ENCODE peak calls at places on chromosomes 7 and 10, in six cellular contexts. B, C, N, I, A and D are unnamed samples. For H3K4me1, the result is how much of the 10 kb centered on the place peaks cover.

GRCh38 chr7:143490719-143491306 is 13.1 kb downstream of the TAS2R41 start:
- DNase-seq in B (no peak), C (peak), N (no peak), I (no peak), A (peak), D (peak)

GRCh38 chr7:80450621-80451308 is 61.1 kb downstream of the GNAT3 start:
- DNase-seq in B (no peak), C (no peak), N (no peak), I (no peak), A (peak), D (no peak)

GRCh38 chr10:77925410-77925794 is 1.2 kb downstream of the DLG5 start:
- DNase-seq in B (no peak), C (no peak), N (no peak), I (peak), A (peak), D (no peak)

GRCh38 chr10:43408710-43409384 is at the start of gene HNRNPF:
- DNase-seq in B (peak), C (peak), N (peak), I (peak), A (peak), D (peak)

GRCh38 chr7:94064541-94065191 is 60.5 kb upstream of the BET1 start:
- DNase-seq in B (no peak), C (no peak), N (no peak), I (peak), A (peak), D (no peak)

GRCh38 chr10:77361426-77361825 is 276.2 kb downstream of the KCNMA1 start:
- DNase-seq in B (no peak), C (no peak), N (no peak), I (no peak), A (no peak), D (no peak)

GRCh38 chr10:77513783-77514331 is 123.8 kb downstream of the KCNMA1 start:
- DNase-seq in B (peak), C (peak), N (no peak), I (no peak), A (peak), D (no peak)

GRCh38 chr10:96833220-96834001 is 1.3 kb downstream of the LCOR start:
- DNase-seq in B (no peak), C (peak), N (peak), I (peak), A (no peak), D (peak)

GRCh38 chr10:12050528-12050927 is 7.9 kb upstream of the UPF2 start:
- DNase-seq in B (no peak), C (no peak), N (no peak), I (no peak), A (no peak), D (no peak)

GRCh38 chr10:117131390-117132327 is 6.4 kb downstream of the VAX1 start:
- DNase-seq in B (no peak), C (no peak), N (no peak), I (peak), A (no peak), D (no peak)

GRCh38 chr10:34356463-34356862 is 458.6 kb downstream of the PARD3 start:
- DNase-seq in B (no peak), C (no peak), N (no peak), I (no peak), A (no peak), D (no peak)

GRCh38 chr10:79203833-79204232 is 135.1 kb downstream of the ZMIZ1 start:
- DNase-seq in B (no peak), C (peak), N (no peak), I (no peak), A (no peak), D (no peak)

GRCh38 chr7:155203882-155204691 is 93.6 kb upstream of the INSIG1 start:
- DNase-seq in B (no peak), C (no peak), N (no peak), I (no peak), A (no peak), D (no peak)

GRCh38 chr7:25455649-25456251 is 227.5 kb upstream of the NPVF start:
- DNase-seq in B (no peak), C (no peak), N (no peak), I (no peak), A (no peak), D (no peak)

GRCh38 chr10:84213076-84213475 is 12.3 kb downstream of the LRIT2 start:
- DNase-seq in B (no peak), C (no peak), N (no peak), I (no peak), A (no peak), D (no peak)

GRCh38 chr7:63925626-63926460 is 72.8 kb upstream of the ZNF722 start:
- DNase-seq in B (no peak), C (peak), N (no peak), I (peak), A (peak), D (peak)

GRCh38 chr10:127275793-127276415 is 79.5 kb upstream of the INSYN2A start:
- DNase-seq in B (no peak), C (no peak), N (no peak), I (no peak), A (no peak), D (no peak)

GRCh38 chr7:71419546-71420337 is 287.8 kb downstream of the GALNT17 start:
- DNase-seq in B (no peak), C (no peak), N (no peak), I (no peak), A (no peak), D (no peak)

GRCh38 chr7:47332213-47332612 is 249.7 kb downstream of the TNS3 start:
- DNase-seq in B (no peak), C (no peak), N (no peak), I (no peak), A (no peak), D (no peak)

GRCh38 chr7:80588591-80588990 is 49.9 kb upstream of the CD36 start:
- DNase-seq in B (no peak), C (no peak), N (no peak), I (no peak), A (peak), D (no peak)

GRCh38 chr10:70715853-70716795 is 43.8 kb downstream of the ADAMTS14 start:
- DNase-seq in B (no peak), C (peak), N (no peak), I (peak), A (peak), D (no peak)

GRCh38 chr7:2943851-2944601 is 99.6 kb downstream of the CARD11 start:
- DNase-seq in B (peak), C (no peak), N (no peak), I (no peak), A (no peak), D (no peak)

GRCh38 chr10:128044961-128045832 is 81.0 kb downstream of the MKI67 start:
- DNase-seq in B (peak), C (no peak), N (no peak), I (no peak), A (no peak), D (no peak)

GRCh38 chr10:119652361-119652760 is 1.2 kb downstream of the BAG3 start:
- DNase-seq in B (no peak), C (no peak), N (no peak), I (peak), A (peak), D (no peak)

GRCh38 chr7:129951076-129952011 is 1.4 kb downstream of the UBE2H start:
- DNase-seq in B (no peak), C (peak), N (peak), I (peak), A (peak), D (no peak)

GRCh38 chr7:51223505-51223904 is 93.1 kb downstream of the COBL start:
- DNase-seq in B (no peak), C (no peak), N (no peak), I (no peak), A (no peak), D (no peak)

GRCh38 chr7:144854839-144855424 is 19.1 kb upstream of the TPK1 start:
- DNase-seq in B (no peak), C (no peak), N (peak), I (peak), A (peak), D (peak)

GRCh38 chr7:36300696-36301350 is 88.8 kb upstream of the ANLN start:
- DNase-seq in B (peak), C (no peak), N (no peak), I (no peak), A (peak), D (no peak)

GRCh38 chr10:37685741-37686683 is 171.4 kb downstream of the ZNF248 start:
- DNase-seq in B (no peak), C (no peak), N (no peak), I (no peak), A (no peak), D (no peak)

GRCh38 chr7:46393142-46393541 is 472.1 kb upstream of the IGFBP3 start:
- DNase-seq in B (no peak), C (no peak), N (no peak), I (no peak), A (no peak), D (no peak)

GRCh38 chr10:20634841-20635240 is 262.3 kb downstream of the NEBL start:
- DNase-seq in B (no peak), C (no peak), N (no peak), I (no peak), A (no peak), D (no peak)

GRCh38 chr10:100650693-100651092 is 94.7 kb upstream of the PAX2 start:
- DNase-seq in B (no peak), C (no peak), N (no peak), I (no peak), A (no peak), D (no peak)

GRCh38 chr10:100653957-100654834 is 91.2 kb upstream of the PAX2 start:
- DNase-seq in B (no peak), C (peak), N (no peak), I (peak), A (no peak), D (no peak)

GRCh38 chr10:100651916-100652315 is 93.5 kb upstream of the PAX2 start:
- DNase-seq in B (no peak), C (no peak), N (no peak), I (no peak), A (no peak), D (no peak)

GRCh38 chr10:100653238-100653956 is 92.0 kb upstream of the PAX2 start:
- DNase-seq in B (no peak), C (no peak), N (no peak), I (no peak), A (no peak), D (no peak)

DNA sequence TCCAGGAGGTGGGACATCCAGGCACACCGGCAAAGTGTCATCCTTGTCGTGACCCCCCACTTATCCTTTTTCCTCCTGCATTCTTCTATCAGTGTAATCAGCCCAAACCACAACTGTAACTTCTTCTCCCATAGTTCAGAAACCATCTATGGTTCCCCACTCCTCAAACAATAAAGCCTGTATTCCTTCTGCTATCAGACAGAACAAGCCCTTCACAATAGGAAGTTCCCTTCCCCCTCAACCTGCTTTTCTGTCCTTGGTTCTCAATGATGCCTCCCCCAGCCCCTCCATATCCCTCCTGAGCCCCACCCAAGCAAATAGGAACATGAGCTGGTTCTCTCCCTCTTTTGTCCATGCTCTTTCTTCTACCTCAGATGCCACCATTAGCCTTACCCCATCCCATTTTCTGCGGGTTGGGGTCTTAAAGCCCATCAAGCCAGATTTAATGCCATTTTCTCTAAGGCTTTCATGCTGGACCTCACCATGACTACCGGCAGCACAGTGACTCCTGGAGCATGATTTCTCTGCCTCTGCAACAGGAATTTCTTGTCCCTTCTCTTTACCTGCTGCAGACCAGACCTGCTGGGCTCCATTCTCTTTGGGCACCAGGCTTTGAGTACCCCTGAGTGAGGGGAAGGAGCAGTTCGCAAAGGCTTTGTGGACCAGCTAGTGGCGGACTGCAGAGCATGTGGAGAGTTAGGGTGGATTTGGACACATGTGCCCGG is 92.8 kb upstream of the PAX2 start:
- DNase-seq in B (no peak), C (no peak), N (no peak), I (no peak), A (no peak), D (no peak)
- H3K4me1 ChIP-seq in B (under half), C (under half), N (under half), I (under half), A (under half), D (under half)

DNA sequence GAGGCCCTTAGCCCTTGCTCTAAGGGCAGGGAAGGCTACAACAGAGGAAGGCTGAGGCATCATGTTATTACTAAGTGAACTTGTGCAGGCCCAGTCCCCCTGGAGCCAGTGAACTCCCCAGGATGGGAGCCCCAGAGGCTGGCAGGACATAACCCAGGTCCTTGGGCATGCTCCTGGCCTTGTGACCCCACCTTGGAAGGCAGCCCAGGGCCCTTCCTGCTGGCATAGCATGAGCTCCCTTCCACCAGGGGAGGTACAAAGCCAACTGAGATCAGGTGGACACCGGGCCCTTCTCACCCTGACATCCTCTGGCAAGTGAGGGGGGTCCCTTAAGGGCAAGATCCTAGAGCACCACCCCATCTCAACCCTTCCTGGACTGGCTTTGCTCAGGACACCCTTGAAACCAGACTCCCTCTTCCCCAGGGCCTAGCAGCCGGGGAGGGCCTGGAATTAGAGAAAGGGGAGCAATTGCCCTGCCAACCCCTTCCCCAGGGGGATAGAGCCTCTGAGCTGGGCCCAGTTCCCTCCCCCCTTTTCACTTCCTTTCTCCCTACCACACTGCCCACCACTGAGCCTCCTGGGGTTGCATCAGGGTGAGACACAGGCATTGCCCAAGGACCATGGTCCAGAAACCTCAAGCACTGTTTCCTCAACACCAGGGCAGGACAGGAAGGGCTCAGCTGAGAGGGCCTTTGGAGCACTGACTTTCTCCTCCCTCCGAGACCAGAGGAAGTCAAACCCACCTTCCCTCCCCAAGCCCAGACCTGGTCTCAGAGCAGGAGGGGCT is 1.8 kb upstream of the VSIR start:
- DNase-seq in B (no peak), C (no peak), N (no peak), I (no peak), A (no peak), D (no peak)
- H3K4me1 ChIP-seq in B (under half), C (under half), N (under half), I (under half), A (under half), D (under half)

GRCh38 chr10:122493761-122494160 is 32.4 kb downstream of the HTRA1 start:
- DNase-seq in B (peak), C (no peak), N (no peak), I (no peak), A (no peak), D (no peak)
- H3K4me1 ChIP-seq in B (under half), C (under half), N (under half), I (under half), A (under half), D (under half)

DNA sequence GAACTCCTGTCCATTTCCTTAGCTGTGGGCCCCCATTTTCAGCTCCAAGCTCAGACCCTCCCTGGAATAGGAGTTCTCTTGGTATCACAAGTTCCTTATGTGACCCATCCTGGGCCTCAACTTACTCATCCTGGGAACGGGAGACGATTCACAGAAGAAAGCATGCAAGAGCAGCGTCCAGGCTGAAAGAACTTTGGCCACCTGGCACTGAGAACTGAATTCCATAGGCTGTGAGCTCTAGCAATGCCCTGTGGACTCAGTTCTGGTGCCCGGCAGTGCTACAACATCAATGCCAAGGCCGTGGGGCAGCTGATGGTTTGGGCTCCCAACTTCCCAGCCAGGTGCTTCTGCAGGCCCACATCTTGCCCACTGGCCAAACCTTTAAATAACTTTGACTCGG is 3.9 kb upstream of the CUEDC2 start:
- DNase-seq in B (no peak), C (no peak), N (no peak), I (no peak), A (no peak), D (no peak)
- H3K4me1 ChIP-seq in B (under half), C (under half), N (under half), I (under half), A (under half), D (half or more)

GRCh38 chr10:95397747-95398146 is 106.9 kb upstream of the PDLIM1 start:
- DNase-seq in B (no peak), C (no peak), N (no peak), I (no peak), A (no peak), D (no peak)
- H3K4me1 ChIP-seq in B (under half), C (under half), N (under half), I (under half), A (under half), D (under half)

GRCh38 chr10:125190414-125190813 is 30.1 kb upstream of the CTBP2 start:
- DNase-seq in B (no peak), C (no peak), N (no peak), I (no peak), A (no peak), D (no peak)

GRCh38 chr10:125190961-125191360 is 30.6 kb upstream of the CTBP2 start:
- DNase-seq in B (no peak), C (no peak), N (no peak), I (no peak), A (no peak), D (no peak)

GRCh38 chr10:125187238-125188194 is 27.2 kb upstream of the CTBP2 start:
- DNase-seq in B (no peak), C (no peak), N (no peak), I (no peak), A (peak), D (no peak)

GRCh38 chr10:125186431-125187170 is 26.2 kb upstream of the CTBP2 start:
- DNase-seq in B (no peak), C (no peak), N (no peak), I (no peak), A (no peak), D (no peak)

DNA sequence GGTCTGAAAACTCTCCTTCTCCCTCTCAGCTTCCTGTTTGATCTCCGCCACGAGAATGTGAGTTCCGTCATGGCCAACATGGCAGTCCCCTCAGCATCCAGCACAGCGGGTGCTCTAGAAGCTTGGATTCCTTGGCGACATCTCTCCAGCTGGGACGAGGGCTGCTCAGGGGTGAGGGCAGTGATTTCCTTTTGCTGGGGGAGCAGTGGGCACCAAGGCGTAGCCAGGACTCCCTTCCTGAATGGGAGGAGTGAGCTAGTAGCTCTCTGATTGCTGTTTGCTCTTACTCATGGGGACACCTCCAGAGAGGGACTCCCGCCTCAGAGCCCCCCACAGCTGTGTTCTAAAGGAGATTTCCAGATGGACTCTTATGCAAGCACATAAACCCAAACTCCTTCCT is 28.8 kb upstream of the CTBP2 start:
- DNase-seq in B (no peak), C (no peak), N (no peak), I (no peak), A (no peak), D (no peak)
- H3K4me1 ChIP-seq in B (under half), C (under half), N (under half), I (under half), A (under half), D (under half)

GRCh38 chr10:49311562-49312236 is 12.7 kb downstream of the C10orf71 start:
- DNase-seq in B (no peak), C (no peak), N (no peak), I (no peak), A (no peak), D (no peak)
- H3K4me1 ChIP-seq in B (under half), C (under half), N (under half), I (under half), A (under half), D (under half)

GRCh38 chr10:131930150-131930549 is 29.3 kb downstream of the PPP2R2D start:
- DNase-seq in B (no peak), C (no peak), N (no peak), I (no peak), A (no peak), D (no peak)
- H3K4me1 ChIP-seq in B (under half), C (under half), N (under half), I (under half), A (under half), D (under half)